ENCODE peak calls at places on chromosomes 13 and 19, in eight cellular contexts. F is kidney epithelial cell; E is NCI-H187; S is amniotic stem cell; U is stimulated activated CD4-positive, alpha-beta T cell treated with anti-CD3 and anti-CD28 coated beads, Interleukin-4, amount 100 ng/mL, for 4 hours; A is NCI-H1105; N is activated CD8-positive, alpha-beta T cell treated with anti-CD3 and anti-CD28 coated beads for 36 hours; H is uterus. T is an unnamed sample.

GRCh38 chr19:30884146-30884812 is 465.0 kb downstream of the TSHZ3 start:
- DNase-seq in A (no peak), U (no peak), F (no peak), S (no peak), H (no peak), E (no peak), N (no peak), T (no peak)

GRCh38 chr13:46683879-46684278 is 113.1 kb downstream of the ESD start:
- DNase-seq in N (no peak), H (no peak), E (no peak), S (no peak), F (no peak), A (no peak), U (no peak), T (peak; percentile 54)

GRCh38 chr19:45999653-46000121 is 4.4 kb downstream of the CCDC61 start:
- DNase-seq in A (peak; percentile 58), E (no peak), F (no peak), N (peak; percentile 35), S (no peak), U (no peak), H (no peak), T (no peak)

GRCh38 chr19:12703056-12703455 is 6.6 kb upstream of the FBXW9 start:
- DNase-seq in N (peak; percentile 69), F (no peak), S (no peak), H (no peak), E (no peak), A (peak; percentile 33), U (no peak), T (peak; percentile 57)

GRCh38 chr13:19772306-19772705 is 10.4 kb downstream of the PSPC1 start:
- DNase-seq in F (no peak), E (no peak), U (no peak), A (no peak), H (no peak), N (no peak), S (no peak), T (no peak)

GRCh38 chr13:109096101-109096500 is 466.7 kb downstream of the MYO16 start:
- DNase-seq in H (no peak), E (no peak), F (no peak), U (no peak), A (no peak), N (no peak), S (no peak), T (peak; percentile 9)

GRCh38 chr19:22137791-22138190 is 59.0 kb downstream of the ZNF676 start:
- DNase-seq in F (no peak), E (no peak), S (no peak), N (no peak), A (no peak), U (no peak), H (no peak), T (no peak)

GRCh38 chr13:71374471-71375041 is 492.4 kb downstream of the DACH1 start:
- DNase-seq in S (no peak), H (no peak), N (no peak), E (no peak), A (no peak), U (no peak), F (no peak), T (no peak)

GRCh38 chr13:29849731-29850212 is 645 bp downstream of the UBL3 start:
- DNase-seq in F (peak; percentile 35), N (peak; percentile 41), U (peak; percentile 7), A (peak; percentile 12), S (peak; percentile 69), H (peak; percentile 63), E (peak; percentile 4), T (peak; percentile 57)

GRCh38 chr19:10114651-10115391 is 3.3 kb downstream of the P2RY11 start:
- DNase-seq in A (no peak), N (peak; percentile 35), E (no peak), S (no peak), F (no peak), H (no peak), U (no peak), T (no peak)

GRCh38 chr19:36128392-36128736 is 11.5 kb upstream of the CAPNS1 start:
- DNase-seq in F (no peak), N (no peak), U (no peak), H (no peak), A (no peak), S (no peak), E (no peak), T (no peak)

GRCh38 chr13:53200075-53200474 is 171.5 kb downstream of the OLFM4 start:
- DNase-seq in A (no peak), E (no peak), S (no peak), H (no peak), F (no peak), N (no peak), U (no peak), T (no peak)

GRCh38 chr19:2167896-2168618 is 4.3 kb downstream of the DOT1L start:
- DNase-seq in U (no peak), E (no peak), S (no peak), F (no peak), H (peak; percentile 59), N (peak; percentile 45), A (no peak), T (peak; percentile 70)

GRCh38 chr13:21218351-21219043 is 42.0 kb downstream of the MRPL57 start:
- DNase-seq in A (no peak), U (no peak), S (no peak), F (no peak), N (peak; percentile 34), E (no peak), H (no peak), T (peak; percentile 85)

GRCh38 chr19:46383171-46383815 is 30.1 kb downstream of the CCDC8 start:
- DNase-seq in H (no peak), N (no peak), S (no peak), U (no peak), E (no peak), A (no peak), F (no peak), T (no peak)

GRCh38 chr13:44936246-44936645 is 53.0 kb downstream of the NUFIP1 start:
- DNase-seq in F (no peak), S (no peak), A (no peak), E (no peak), U (no peak), N (no peak), H (no peak), T (no peak)

GRCh38 chr19:10797078-10797477 is 38.9 kb downstream of the TMED1 start:
- DNase-seq in U (peak; percentile 21), A (no peak), H (no peak), F (no peak), N (peak; percentile 67), S (no peak), E (no peak), T (no peak)

GRCh38 chr19:37975596-37976515 is 68.8 kb downstream of the SIPA1L3 start:
- DNase-seq in N (no peak), U (no peak), E (no peak), A (no peak), F (no peak), S (no peak), H (no peak), T (no peak)

GRCh38 chr13:101941095-101941777 is 460.6 kb downstream of the FGF14 start:
- DNase-seq in A (peak; percentile 15), S (no peak), F (no peak), H (no peak), N (no peak), E (no peak), U (no peak), T (peak; percentile 10)

GRCh38 chr13:109871018-109871370 is 84.6 kb upstream of the IRS2 start:
- DNase-seq in F (no peak), U (no peak), N (no peak), E (no peak), H (no peak), A (no peak), S (no peak), T (peak; percentile 76)

GRCh38 chr13:93244141-93244917 is 17.7 kb downstream of the GPC6 start:
- DNase-seq in S (no peak), E (no peak), N (no peak), U (no peak), H (no peak), F (no peak), A (no peak), T (peak; percentile 71)

GRCh38 chr19:55257461-55258411 is 1.1 kb downstream of the PPP6R1 start:
- DNase-seq in F (no peak), S (no peak), A (no peak), N (peak; percentile 48), U (peak; percentile 22), E (no peak), H (no peak), T (peak; percentile 26)

GRCh38 chr13:31261241-31261640 is 61.5 kb downstream of the B3GLCT start:
- DNase-seq in F (peak; percentile 7), A (no peak), H (no peak), E (no peak), N (no peak), S (no peak), U (no peak), T (no peak)

GRCh38 chr13:41842029-41842428 is 118.9 kb downstream of the VWA8 start:
- DNase-seq in N (no peak), U (no peak), A (no peak), S (no peak), E (no peak), H (peak; percentile 20), F (no peak), T (no peak)

GRCh38 chr19:48819366-48819816 is 8.6 kb upstream of the BCAT2 start:
- DNase-seq in S (no peak), N (no peak), A (no peak), U (no peak), F (no peak), H (peak; percentile 85), E (no peak), T (peak; percentile 86)

GRCh38 chr13:110387451-110388140 is 80.5 kb downstream of the COL4A2 start:
- DNase-seq in S (no peak), A (no peak), F (no peak), N (peak; percentile 25), E (no peak), U (no peak), H (peak; percentile 85), T (peak; percentile 77)

GRCh38 chr19:7910321-7911161 is 4.1 kb upstream of the TGFBR3L start:
- DNase-seq in E (no peak), S (no peak), N (no peak), A (no peak), U (no peak), H (peak; percentile 17), F (no peak), T (no peak)

GRCh38 chr19:53132231-53132991 is at the start of gene ZNF415:
- DNase-seq in F (no peak), N (peak; percentile 87), S (no peak), E (peak; percentile 58), U (peak; percentile 31), H (peak; percentile 85), A (no peak), T (peak; percentile 38)

GRCh38 chr13:76440568-76440967 is 445.6 kb downstream of the KCTD12 start:
- DNase-seq in H (no peak), A (no peak), E (no peak), F (no peak), N (no peak), S (no peak), U (no peak), T (no peak)

GRCh38 chr19:4108767-4109625 is 14.9 kb downstream of the MAP2K2 start:
- DNase-seq in A (no peak), H (no peak), U (peak; percentile 72), N (peak; percentile 88), E (no peak), S (no peak), F (no peak), T (no peak)

GRCh38 chr13:85985791-85986190 is 186.6 kb upstream of the SLITRK6 start:
- DNase-seq in N (no peak), H (no peak), S (no peak), U (no peak), E (no peak), F (no peak), A (no peak), T (peak; percentile 19)

GRCh38 chr19:54431255-54431838 is 16.1 kb downstream of the TTYH1 start:
- DNase-seq in E (no peak), N (no peak), S (no peak), A (no peak), H (no peak), F (no peak), U (no peak), T (no peak)

GRCh38 chr13:29925457-29925856 is 75.0 kb upstream of the UBL3 start:
- DNase-seq in F (no peak), H (peak; percentile 82), A (peak; percentile 52), N (no peak), U (no peak), E (no peak), S (no peak), T (peak; percentile 71)

T was measured in LHCN-M2.